ENCODE peak calls at places on chromosomes 5 and 9, in four cellular contexts. N is type B pancreatic cell, V is cardiac muscle cell, X is epithelial cell of esophagus. I is an unnamed sample.

GRCh38 chr9:25716220-25716872 is 38.1 kb upstream of the TUSC1 start:
- DNase-seq in N (no peak), V (peak; percentile 61), X (peak; percentile 89), I (peak; percentile 5)

GRCh38 chr5:172744106-172745104 is 26.6 kb downstream of the DUSP1 start:
- DNase-seq in N (no peak), V (no peak), X (peak; percentile 82), I (no peak)

GRCh38 chr9:115997923-115998322 is 155.7 kb upstream of the PAPPA start:
- DNase-seq in N (no peak), V (no peak), X (no peak), I (no peak)

GRCh38 chr9:21836437-21837161 is 34.2 kb downstream of the MTAP start:
- DNase-seq in N (no peak), V (no peak), X (peak; percentile 97), I (no peak)

GRCh38 chr9:92100237-92100911 is 14.8 kb downstream of the SPTLC1 start:
- DNase-seq in N (no peak), V (no peak), X (peak; percentile 93), I (no peak)

GRCh38 chr9:89375181-89375760 is 57.0 kb downstream of the SECISBP2 start:
- DNase-seq in N (no peak), V (no peak), X (no peak), I (no peak)

GRCh38 chr5:452856-453710 is 10.1 kb downstream of the EXOC3 start:
- DNase-seq in N (no peak), V (no peak), X (no peak), I (no peak)

GRCh38 chr5:488744-489688 is 35.2 kb downstream of the SLC9A3 start:
- DNase-seq in N (no peak), V (peak; percentile 48), X (no peak), I (no peak)

GRCh38 chr5:167639761-167640160 is 651.7 kb upstream of the WWC1 start:
- DNase-seq in N (no peak), V (no peak), X (peak; percentile 56), I (no peak)

GRCh38 chr5:73544429-73545402 is 20.7 kb downstream of the ANKRA2 start:
- DNase-seq in N (no peak), V (no peak), X (peak; percentile 91), I (no peak)

GRCh38 chr5:603081-603998 is 8.8 kb upstream of the CEP72 start:
- DNase-seq in N (no peak), V (no peak), X (no peak), I (no peak)

GRCh38 chr5:54985301-54986268 is at the start of gene ESM1:
- DNase-seq in N (no peak), V (no peak), X (peak; percentile 85), I (no peak)

GRCh38 chr5:149450199-149450598 is 71.1 kb upstream of the IL17B start:
- DNase-seq in N (no peak), V (no peak), X (no peak), I (no peak)

GRCh38 chr5:3382782-3383181 is 212.8 kb upstream of the IRX1 start:
- DNase-seq in N (no peak), V (no peak), X (no peak), I (no peak)

GRCh38 chr5:108061941-108062340 is 320.0 kb downstream of the FBXL17 start:
- DNase-seq in N (no peak), V (no peak), X (no peak), I (no peak)

GRCh38 chr9:122122903-122123632 is 30.0 kb upstream of the TTLL11 start:
- DNase-seq in N (no peak), V (peak; percentile 67), X (peak; percentile 62), I (peak; percentile 86)

GRCh38 chr5:149397530-149397929 is 18.4 kb upstream of the IL17B start:
- DNase-seq in N (no peak), V (no peak), X (no peak), I (no peak)

GRCh38 chr5:132687995-132688394 is 14.2 kb downstream of the IL4 start:
- DNase-seq in N (no peak), V (no peak), X (no peak), I (no peak)

GRCh38 chr5:1293416-1293996 is 1.4 kb downstream of the TERT start:
- DNase-seq in N (no peak), V (no peak), X (no peak), I (no peak)

GRCh38 chr5:137344021-137344420 is 155.1 kb downstream of the SPOCK1 start:
- DNase-seq in N (no peak), V (no peak), X (no peak), I (no peak)

GRCh38 chr9:1869843-1870242 is 145.3 kb upstream of the SMARCA2 start:
- DNase-seq in N (no peak), V (peak; percentile 63), X (peak; percentile 42), I (peak; percentile 55)
- TF ChIP-seq CTCF in N (peak; percentile 74), V (peak; percentile 34), X (peak; percentile 56), I (peak; percentile 54)

GRCh38 chr5:159510282-159510681 is 180.0 kb upstream of the IL12B start:
- DNase-seq in N (peak; percentile 74), V (peak; percentile 96), X (peak; percentile 59), I (peak; percentile 11)
- TF ChIP-seq CTCF in N (peak; percentile 20), V (peak; percentile 5), X (no peak), I (no peak)

DNA sequence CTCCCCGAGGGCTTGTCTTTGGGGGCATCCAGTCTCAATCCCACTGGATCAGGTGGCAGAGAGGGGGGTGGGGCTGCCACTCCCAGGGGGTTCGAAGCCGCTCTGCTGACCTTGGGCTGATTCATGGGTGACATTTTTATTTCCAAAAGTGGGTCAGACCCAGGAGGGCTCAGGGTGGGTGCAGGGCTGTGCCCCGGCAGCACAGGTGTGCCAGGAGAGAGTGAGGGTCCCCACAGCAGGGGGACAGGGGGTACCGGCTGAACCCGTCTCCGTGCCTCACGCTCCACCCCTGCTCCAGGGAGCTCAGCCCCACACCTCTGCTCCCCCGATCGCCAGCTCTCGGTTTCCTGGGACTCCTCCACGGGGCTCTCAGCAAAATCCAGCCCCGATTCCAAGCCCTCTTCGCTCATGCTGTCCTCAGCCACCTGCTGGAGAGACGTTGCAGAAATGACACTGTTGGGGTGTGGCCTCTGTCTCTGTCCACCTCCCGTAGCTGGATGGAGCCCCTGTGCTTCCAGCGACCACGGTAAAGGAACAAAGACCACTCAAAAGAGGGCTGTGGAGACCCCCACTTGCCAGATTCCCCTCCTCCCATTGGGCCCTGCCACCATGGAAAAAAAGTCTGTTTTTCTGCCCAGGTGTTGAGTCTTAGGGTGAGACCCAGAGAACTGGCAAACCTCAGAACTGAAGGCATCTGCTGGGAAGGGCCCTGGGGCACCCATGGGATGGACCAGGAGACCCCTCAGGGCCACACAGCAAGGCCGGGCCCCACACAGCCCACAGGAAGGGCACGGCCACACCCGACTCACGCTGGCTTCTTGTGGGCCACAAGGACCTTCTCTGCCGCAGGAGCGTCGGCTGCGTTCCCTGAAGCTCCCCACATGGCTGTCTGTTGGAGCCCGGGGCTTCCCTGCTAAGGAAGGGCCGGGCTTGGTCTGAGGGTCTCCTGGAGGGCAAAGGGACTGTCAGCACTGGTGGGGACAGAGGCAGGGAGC is 10.6 kb upstream of the QSOX2 start:
- DNase-seq in N (no peak), V (no peak), X (no peak), I (no peak)
- TF ChIP-seq CTCF in N (peak; percentile 47), V (no peak), X (peak; percentile 28), I (no peak)

GRCh38 chr5:96936431-96937221 is 746 bp downstream of the LNPEP start:
- DNase-seq in N (no peak), V (peak; percentile 58), X (peak; percentile 40), I (peak; percentile 39)

GRCh38 chr5:96935556-96936430 is at the start of gene LNPEP:
- DNase-seq in N (peak; percentile 97), V (peak; percentile 97), X (peak; percentile 99), I (peak; percentile 94)

GRCh38 chr5:96934291-96934694 is 1.6 kb upstream of the LNPEP start:
- DNase-seq in N (no peak), V (peak; percentile 15), X (no peak), I (no peak)

GRCh38 chr5:96933764-96934163 is 2.1 kb upstream of the LNPEP start:
- DNase-seq in N (no peak), V (no peak), X (no peak), I (no peak)

GRCh38 chr5:96934695-96935555 is 955 bp upstream of the LNPEP start:
- DNase-seq in N (peak; percentile 92), V (peak; percentile 94), X (peak; percentile 97), I (peak; percentile 87)
- TF ChIP-seq CTCF in N (peak; percentile 40), V (no peak), X (no peak), I (no peak)

I was measured in endothelial cell.